ENCODE peak calls at places on chromosome 3, in four cellular contexts. C, V, L and D are unnamed samples.
A peak's percentile ranks its signal among the peaks of the same experiment; 100 is the strongest.

GRCh38 chr3:58731673-58732072 is 65.1 kb upstream of the FAM3D start:
- DNase-seq in C (no peak), V (no peak), L (no peak), D (no peak)

GRCh38 chr3:142507241-142507640 is 59.4 kb upstream of the XRN1 start:
- DNase-seq in C (no peak), V (no peak), L (no peak), D (no peak)

GRCh38 chr3:153173758-153174516 is 11.9 kb downstream of the RAP2B start:
- DNase-seq in C (no peak), V (peak; percentile 74), L (peak; percentile 39), D (peak; percentile 44)

GRCh38 chr3:182972387-182972786 is 8.0 kb downstream of the DCUN1D1 start:
- DNase-seq in C (no peak), V (no peak), L (no peak), D (no peak)

GRCh38 chr3:46646700-46647099 is 34.4 kb downstream of the FAM240A start:
- DNase-seq in C (no peak), V (peak; percentile 88), L (no peak), D (peak; percentile 11)

GRCh38 chr3:58568572-58569286 is 8.5 kb downstream of the FAM107A start:
- DNase-seq in C (peak; percentile 70), V (peak; percentile 71), L (peak; percentile 79), D (peak; percentile 62)

GRCh38 chr3:39148116-39149058 is 5.0 kb downstream of the CSRNP1 start:
- DNase-seq in C (no peak), V (peak; percentile 35), L (no peak), D (peak; percentile 89)

GRCh38 chr3:193021506-193022010 is 103.9 kb upstream of the MB21D2 start:
- DNase-seq in C (no peak), V (no peak), L (no peak), D (no peak)

GRCh38 chr3:167662919-167663400 is 9.2 kb upstream of the WDR49 start:
- DNase-seq in C (no peak), V (no peak), L (no peak), D (peak; percentile 3)

GRCh38 chr3:188036375-188036985 is 117.5 kb upstream of the LPP start:
- DNase-seq in C (peak; percentile 40), V (no peak), L (no peak), D (no peak)

GRCh38 chr3:33426068-33426467 is 14.1 kb downstream of the UBP1 start:
- DNase-seq in C (no peak), V (no peak), L (no peak), D (no peak)

GRCh38 chr3:153495422-153495821 is 333.4 kb downstream of the RAP2B start:
- DNase-seq in C (no peak), V (no peak), L (no peak), D (no peak)

GRCh38 chr3:110815008-110815583 is 256.5 kb upstream of the NECTIN3 start:
- DNase-seq in C (no peak), V (peak; percentile 91), L (peak; percentile 80), D (peak; percentile 86)

GRCh38 chr3:152302521-152303021 is 33.8 kb downstream of the MBNL1 start:
- DNase-seq in C (peak; percentile 61), V (peak; percentile 93), L (peak; percentile 90), D (peak; percentile 76)

GRCh38 chr3:100702082-100703014 is 6.9 kb upstream of the TFG start:
- DNase-seq in C (no peak), V (no peak), L (no peak), D (no peak)

GRCh38 chr3:133414021-133414392 is 14.2 kb downstream of the BFSP2 start:
- DNase-seq in C (no peak), V (no peak), L (no peak), D (no peak)

GRCh38 chr3:188439080-188439479 is 285.1 kb downstream of the LPP start:
- DNase-seq in C (no peak), V (no peak), L (no peak), D (peak; percentile 79)

GRCh38 chr3:177124882-177125281 is 72.4 kb downstream of the TBL1XR1 start:
- DNase-seq in C (no peak), V (no peak), L (peak; percentile 34), D (no peak)

GRCh38 chr3:155912090-155912489 is 41.6 kb downstream of the GMPS start:
- DNase-seq in C (no peak), V (no peak), L (no peak), D (no peak)

GRCh38 chr3:174955513-174956001 is 96.4 kb downstream of the NAALADL2 start:
- DNase-seq in C (no peak), V (peak; percentile 40), L (no peak), D (peak; percentile 34)

GRCh38 chr3:52682016-52682415 is 3.7 kb downstream of the PBRM1 start:
- DNase-seq in C (peak; percentile 55), V (peak; percentile 96), L (peak; percentile 84), D (peak; percentile 82)

GRCh38 chr3:46706771-46707582 is 5.8 kb downstream of the TMIE start:
- DNase-seq in C (no peak), V (no peak), L (no peak), D (no peak)

GRCh38 chr3:72379500-72380187 is 468.6 kb downstream of the SHQ1 start:
- DNase-seq in C (no peak), V (peak; percentile 29), L (peak; percentile 34), D (no peak)

GRCh38 chr3:66041116-66041515 is 2.4 kb upstream of the MAGI1 start:
- DNase-seq in C (no peak), V (peak; percentile 72), L (peak; percentile 44), D (peak; percentile 59)

DNA sequence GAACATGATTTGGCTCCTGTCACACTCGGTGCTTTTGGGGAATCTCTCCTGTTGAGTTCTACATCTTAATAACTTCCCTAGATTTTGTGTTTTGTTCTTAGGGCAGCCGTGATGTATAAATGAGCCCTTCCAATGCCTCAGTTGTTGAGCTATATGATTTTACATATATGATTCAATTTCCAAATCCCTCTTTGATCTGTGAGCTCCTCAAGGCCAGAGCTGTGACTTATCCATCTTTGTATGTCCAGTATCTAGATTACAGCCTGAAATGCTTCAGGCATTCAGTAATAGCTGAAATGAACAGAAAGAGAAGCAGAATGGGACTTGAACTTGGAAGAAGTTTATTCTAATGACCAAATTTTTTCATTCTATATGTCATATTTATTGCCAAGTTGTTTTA is 26.6 kb downstream of the CGGBP1 start:
- DNase-seq in C (no peak), V (no peak), L (no peak), D (no peak)
- H3K4me3 ChIP-seq in C (peak overlapping the region; percentile 48), V (peak overlapping the region; percentile 46), L (peak overlapping the region; percentile 46), D (peak overlapping the region; percentile 74)

GRCh38 chr3:119628816-119629445 is 31.2 kb downstream of the PLA1A start:
- DNase-seq in C (no peak), V (peak; percentile 13), L (peak; percentile 36), D (no peak)
- H3K4me3 ChIP-seq in C (no peak overlapping the region), V (no peak overlapping the region), L (no peak overlapping the region), D (no peak overlapping the region)

GRCh38 chr3:194487289-194488006 is 646 bp upstream of the ATP13A3 start:
- DNase-seq in C (peak; percentile 69), V (no peak), L (peak; percentile 65), D (no peak)
- H3K4me3 ChIP-seq in C (peak overlapping the region; percentile 66), V (peak overlapping the region; percentile 40), L (peak overlapping the region; percentile 69), D (peak overlapping the region; percentile 75)

GRCh38 chr3:162398554-162398953 is 901.9 kb downstream of the OTOL1 start:
- DNase-seq in C (no peak), V (no peak), L (no peak), D (no peak)

DNA sequence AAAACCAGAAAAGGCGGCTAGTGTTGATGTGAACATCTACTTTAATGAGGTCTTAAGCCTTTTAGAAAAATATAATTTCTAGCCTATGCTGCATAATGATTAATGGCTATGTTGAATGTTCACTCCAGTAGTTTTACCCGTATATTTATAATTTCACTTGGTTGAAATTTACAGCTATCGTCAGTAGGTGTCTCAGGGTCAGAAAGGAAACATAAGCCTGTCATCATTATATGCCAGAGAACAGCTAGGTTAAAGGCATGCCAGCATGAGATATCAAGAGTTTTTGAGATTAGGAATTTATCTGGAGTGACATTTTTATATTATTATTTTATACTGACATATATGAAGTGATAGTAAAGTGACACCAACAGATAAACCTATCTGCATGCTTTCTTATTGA is 904.1 kb downstream of the OTOL1 start:
- DNase-seq in C (no peak), V (no peak), L (peak; percentile 5), D (no peak)
- H3K4me3 ChIP-seq in C (no peak overlapping the region), V (no peak overlapping the region), L (no peak overlapping the region), D (no peak overlapping the region)

DNA sequence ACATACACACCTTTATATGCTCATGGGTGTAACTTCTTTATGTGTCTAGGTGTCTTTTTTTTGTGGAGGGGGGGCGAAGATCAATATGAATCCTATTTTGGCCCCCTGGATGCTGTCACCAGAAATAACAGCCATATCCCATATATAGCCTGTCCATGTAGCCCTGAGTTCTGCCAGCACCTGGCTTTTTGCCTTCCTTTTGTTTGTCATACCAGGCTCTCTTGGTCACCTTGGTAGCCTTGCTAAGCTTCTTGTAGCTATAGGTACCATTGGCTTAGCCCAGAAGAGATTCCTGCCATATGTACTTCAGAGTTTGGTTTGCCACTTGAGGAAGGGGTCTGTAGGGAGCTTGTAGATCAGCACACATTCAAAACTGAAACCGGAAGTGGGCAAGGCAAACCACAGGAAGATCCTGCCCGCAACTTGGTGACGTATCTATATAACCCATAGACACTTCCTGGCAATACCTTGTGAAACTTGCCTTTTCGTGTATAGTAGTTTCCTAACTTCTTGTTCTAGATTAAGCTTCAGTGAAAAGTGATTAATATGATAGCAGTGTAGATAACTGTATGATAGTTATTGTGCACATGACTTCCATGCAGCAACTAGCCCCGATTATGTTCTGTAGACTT is 11.9 kb downstream of the RASA2 start:
- DNase-seq in C (no peak), V (no peak), L (no peak), D (peak; percentile 17)
- H3K4me3 ChIP-seq in C (no peak overlapping the region), V (no peak overlapping the region), L (no peak overlapping the region), D (no peak overlapping the region)

DNA sequence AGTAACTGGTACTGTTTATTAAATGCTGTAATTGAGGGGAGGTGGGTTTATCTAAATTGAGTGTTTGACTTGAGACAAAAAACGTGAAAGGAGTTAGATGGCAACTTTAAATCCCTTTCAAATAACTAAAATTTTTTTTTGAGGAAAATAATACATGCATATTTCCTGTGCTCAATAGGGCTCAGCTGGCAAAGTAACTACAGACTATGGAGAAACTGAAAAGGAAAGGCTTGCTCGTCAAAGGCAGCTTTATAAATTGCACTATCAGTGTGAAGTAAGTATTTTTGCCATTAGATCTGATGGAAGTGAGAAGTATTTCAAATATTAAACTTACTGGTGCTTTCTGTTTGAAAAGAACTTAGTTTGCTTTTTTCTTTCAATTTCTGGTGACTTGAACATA is 72.2 kb downstream of the DZIP3 start:
- DNase-seq in C (no peak), V (no peak), L (peak; percentile 2), D (no peak)
- H3K4me3 ChIP-seq in C (no peak overlapping the region), V (no peak overlapping the region), L (no peak overlapping the region), D (no peak overlapping the region)

DNA sequence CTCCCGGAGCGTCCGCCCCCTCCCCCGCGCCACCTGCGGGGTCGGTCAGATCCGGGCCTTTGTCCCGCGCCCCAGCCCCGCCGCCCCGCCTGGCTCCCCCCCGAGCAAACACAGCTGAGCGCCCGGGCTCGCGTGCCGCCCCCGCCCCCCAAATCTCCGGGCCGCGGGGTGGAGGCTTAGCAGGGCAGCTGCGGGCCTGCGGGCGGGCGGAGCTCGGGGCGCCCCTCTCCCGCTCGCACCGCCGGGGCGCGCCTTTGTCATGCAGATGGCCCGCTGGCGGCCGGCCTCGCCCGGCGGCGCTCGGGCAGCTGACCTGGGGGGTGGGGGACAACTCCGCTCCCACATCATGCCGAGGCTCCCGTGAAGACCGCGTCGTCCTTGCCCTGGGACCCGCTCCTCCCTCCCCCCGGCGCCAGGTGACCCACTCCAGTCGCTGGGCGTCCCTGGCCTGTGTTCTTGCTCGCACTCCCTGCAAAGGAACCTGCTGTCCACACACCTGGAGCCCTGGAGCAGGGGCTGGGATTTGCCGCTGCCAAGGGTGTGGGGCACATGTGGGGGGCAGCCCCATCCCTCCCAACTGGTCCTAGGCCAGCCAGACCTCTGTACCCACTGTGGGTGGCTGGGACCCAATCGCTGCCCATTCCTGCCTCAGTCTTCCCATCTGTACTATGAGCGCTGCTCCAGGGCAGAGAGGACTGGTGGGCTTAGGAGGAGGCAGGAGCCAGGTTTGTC is 33.6 kb downstream of the DNAJB8 start:
- DNase-seq in C (no peak), V (no peak), L (no peak), D (no peak)
- H3K4me3 ChIP-seq in C (no peak overlapping the region), V (no peak overlapping the region), L (no peak overlapping the region), D (no peak overlapping the region)